ENCODE peak calls at places on chromosomes 13 and 19, in nine cellular contexts. L is GM12878, V is tibial nerve, Z is H1, T is sigmoid colon, O is ovary, S is suprapubic skin, G is A549, F is K562. H is an unnamed sample.

GRCh38 chr19:44602071-44602470 is 11.3 kb upstream of the IGSF23 start:
- DNase-seq in L (no peak), V (no peak), Z (no peak), T (no peak), O (no peak), S (no peak), G (no peak), F (no peak), H (peak)

GRCh38 chr13:107144432-107144831 is 576.5 kb upstream of the ARGLU1 start:
- DNase-seq in L (no peak), V (no peak), Z (no peak), T (no peak), O (no peak), S (no peak), G (no peak), F (no peak), H (no peak)

GRCh38 chr13:77507931-77508776 is 27.4 kb upstream of the SCEL start:
- DNase-seq in L (no peak), V (no peak), Z (no peak), T (no peak), O (no peak), S (no peak), G (peak), F (no peak), H (no peak)

GRCh38 chr13:106678646-106679045 is 110.7 kb upstream of the ARGLU1 start:
- DNase-seq in L (no peak), V (no peak), Z (no peak), T (no peak), O (no peak), S (no peak), G (no peak), F (no peak), H (no peak)

GRCh38 chr19:29370276-29370675 is 155.5 kb upstream of the VSTM2B start:
- DNase-seq in L (no peak), V (no peak), Z (no peak), T (no peak), O (no peak), S (no peak), G (no peak), F (peak), H (no peak)

GRCh38 chr13:27483421-27483820 is 33.1 kb upstream of the MTIF3 start:
- DNase-seq in L (no peak), V (no peak), Z (no peak), T (no peak), O (no peak), S (peak), G (no peak), F (no peak), H (no peak)

GRCh38 chr19:40907968-40908735 is 26.1 kb upstream of the CYP2A7 start:
- DNase-seq in L (no peak), V (no peak), Z (peak), T (no peak), O (peak), S (no peak), G (no peak), F (peak), H (no peak)

GRCh38 chr19:34962945-34963530 is 991 bp downstream of the ZNF792 start:
- DNase-seq in L (no peak), V (no peak), Z (no peak), T (no peak), O (no peak), S (no peak), G (no peak), F (peak), H (no peak)

GRCh38 chr13:85521586-85521985 is 277.6 kb downstream of the SLITRK6 start:
- DNase-seq in L (no peak), V (no peak), Z (no peak), T (no peak), O (no peak), S (no peak), G (no peak), F (no peak), H (no peak)

GRCh38 chr19:44741841-44742352 is 6.6 kb upstream of the BCL3 start:
- DNase-seq in L (no peak), V (peak), Z (no peak), T (peak), O (peak), S (peak), G (peak), F (peak), H (peak)

GRCh38 chr19:6226444-6227155 is 53.2 kb downstream of the MLLT1 start:
- DNase-seq in L (no peak), V (no peak), Z (no peak), T (no peak), O (no peak), S (no peak), G (no peak), F (no peak), H (no peak)

GRCh38 chr13:93262729-93263128 is 36.1 kb downstream of the GPC6 start:
- DNase-seq in L (no peak), V (no peak), Z (no peak), T (no peak), O (no peak), S (no peak), G (peak), F (no peak), H (no peak)

GRCh38 chr19:40717880-40718773 is 1.2 kb downstream of the ITPKC start:
- DNase-seq in L (no peak), V (peak), Z (no peak), T (no peak), O (peak), S (no peak), G (peak), F (peak), H (no peak)

GRCh38 chr19:13850910-13851753 is 25.8 kb upstream of the NANOS3 start:
- DNase-seq in L (no peak), V (peak), Z (no peak), T (peak), O (peak), S (peak), G (peak), F (peak), H (peak)
- TF ChIP-seq POLR2A in L (no peak), V (no peak), Z (no peak), T (no peak), O (no peak), S (peak), G (no peak), F (no peak), H (no peak)

DNA sequence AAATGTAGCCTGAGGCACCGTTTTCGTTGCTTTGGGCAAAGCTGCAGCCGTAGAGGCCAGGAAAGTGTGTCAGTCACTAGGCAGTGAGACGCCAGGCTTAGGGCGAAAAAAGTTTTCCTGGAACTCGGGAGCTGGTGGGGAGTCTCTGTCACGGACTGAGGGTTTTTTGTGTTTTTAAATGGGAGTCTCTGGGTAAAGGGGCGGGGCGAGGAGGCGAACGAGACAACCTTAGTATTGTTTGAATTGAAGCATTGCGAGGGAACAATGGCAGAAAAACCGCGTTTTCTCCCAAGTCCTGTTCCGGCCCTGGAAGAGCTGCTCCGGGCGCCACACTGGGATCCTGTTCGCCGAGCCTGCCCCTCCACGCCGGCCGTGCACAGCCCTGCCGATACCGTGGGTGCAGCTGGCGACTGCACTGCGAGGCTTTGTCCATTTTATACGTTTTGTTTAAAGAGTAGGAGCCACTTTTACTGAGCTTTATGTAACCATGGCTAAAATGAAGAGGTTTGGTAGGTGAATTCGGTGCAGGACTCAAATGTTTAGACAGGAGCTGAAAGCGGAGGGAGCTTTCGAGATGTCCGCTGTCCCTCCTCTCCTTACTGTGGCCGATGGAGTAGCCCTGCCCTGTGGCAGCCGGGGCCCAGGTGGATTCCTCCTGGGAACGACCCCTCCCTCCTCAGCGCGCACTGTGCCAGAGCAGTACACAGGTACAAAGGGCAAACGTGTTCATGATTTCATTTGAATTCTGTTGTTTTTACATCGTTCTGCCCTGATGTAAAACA is 1.5 kb downstream of the COL4A2 start:
- DNase-seq in L (no peak), V (peak), Z (peak), T (peak), O (peak), S (peak), G (peak), F (no peak), H (no peak)
- TF ChIP-seq EP300 in L (no peak), V (no peak), Z (no peak), T (no peak), O (no peak), S (no peak), G (no peak), F (no peak), H (no peak)

GRCh38 chr19:57637379-57637778 is 4.4 kb downstream of the ZNF211 start:
- DNase-seq in L (no peak), V (no peak), Z (no peak), T (no peak), O (no peak), S (no peak), G (no peak), F (no peak), H (no peak)

GRCh38 chr19:57633832-57634131 is 814 bp downstream of the ZNF211 start:
- DNase-seq in L (no peak), V (no peak), Z (peak), T (no peak), O (no peak), S (no peak), G (no peak), F (no peak), H (no peak)

GRCh38 chr19:57632987-57633831 is at the start of gene ZNF211:
- DNase-seq in L (peak), V (peak), Z (peak), T (peak), O (peak), S (peak), G (peak), F (peak), H (peak)
- H3K27ac ChIP-seq in L (peak), V (peak), Z (no peak), T (peak), O (peak), S (peak), G (peak), F (peak), H (peak)

GRCh38 chr19:16659464-16659831 is 496 bp downstream of the SMIM7 start:
- DNase-seq in L (no peak), V (no peak), Z (no peak), T (no peak), O (no peak), S (no peak), G (no peak), F (no peak), H (peak)

GRCh38 chr19:16660763-16661479 is at the start of gene TMEM38A:
- DNase-seq in L (no peak), V (no peak), Z (peak), T (peak), O (peak), S (peak), G (no peak), F (peak), H (peak)

GRCh38 chr19:16657384-16657783 is 2.6 kb downstream of the SMIM7 start:
- DNase-seq in L (no peak), V (no peak), Z (no peak), T (no peak), O (no peak), S (no peak), G (no peak), F (no peak), H (no peak)

GRCh38 chr19:16661480-16662034 is 618 bp downstream of the TMEM38A start:
- DNase-seq in L (no peak), V (peak), Z (peak), T (peak), O (peak), S (peak), G (no peak), F (peak), H (peak)

GRCh38 chr19:16659832-16660708 is at the start of gene SMIM7:
- DNase-seq in L (peak), V (peak), Z (peak), T (peak), O (peak), S (peak), G (peak), F (peak), H (peak)
- TF ChIP-seq POLR2A in L (peak), V (peak), Z (peak), T (peak), O (peak), S (peak), G (peak), F (peak), H (peak)

GRCh38 chr13:111282425-111282824 is 38.0 kb upstream of the TEX29 start:
- DNase-seq in L (no peak), V (no peak), Z (no peak), T (no peak), O (no peak), S (no peak), G (no peak), F (no peak), H (no peak)
- TF ChIP-seq EP300 in L (no peak), V (no peak), Z (no peak), T (no peak), O (no peak), S (no peak), G (no peak), F (no peak), H (no peak)

GRCh38 chr19:4098493-4098892 is 25.4 kb downstream of the MAP2K2 start:
- DNase-seq in L (no peak), V (no peak), Z (no peak), T (no peak), O (no peak), S (no peak), G (no peak), F (no peak), H (no peak)
- H3K27ac ChIP-seq in L (no peak), V (peak), Z (no peak), T (no peak), O (no peak), S (no peak), G (no peak), F (no peak), H (no peak)